ENCODE peak calls at places on chromosomes 16 and 17, in ten cellular contexts. B, S, E, P, D, N, R, C, F and K are unnamed samples.

GRCh38 chr17:7263801-7264078 is 1.5 kb upstream of the CLDN7 start:
- DNase-seq in B (no peak), S (no peak), E (no peak), P (no peak), D (no peak), N (no peak), R (no peak), C (no peak), F (no peak), K (no peak)

GRCh38 chr17:1612400-1612799 is 16.2 kb downstream of the SLC43A2 start:
- DNase-seq in B (no peak), S (no peak), E (no peak), P (no peak), D (no peak), N (no peak), R (no peak), C (no peak), F (no peak), K (no peak)

GRCh38 chr16:54812229-54812628 is 118.4 kb upstream of the IRX5 start:
- DNase-seq in B (peak), S (no peak), E (no peak), P (no peak), D (no peak), N (no peak), R (no peak), C (no peak), F (no peak), K (no peak)

GRCh38 chr16:2487903-2488531 is 13.1 kb downstream of the TBC1D24 start:
- DNase-seq in B (no peak), S (no peak), E (no peak), P (no peak), D (no peak), N (no peak), R (no peak), C (no peak), F (no peak), K (no peak)

GRCh38 chr17:76949913-76950695 is 81.9 kb downstream of the MGAT5B start:
- DNase-seq in B (no peak), S (no peak), E (no peak), P (no peak), D (no peak), N (peak), R (no peak), C (no peak), F (no peak), K (no peak)

GRCh38 chr16:50305441-50306061 is 39.2 kb downstream of the ADCY7 start:
- DNase-seq in B (no peak), S (peak), E (peak), P (no peak), D (no peak), N (peak), R (no peak), C (no peak), F (no peak), K (no peak)

GRCh38 chr17:44115585-44116415 is 7.6 kb downstream of the HDAC5 start:
- DNase-seq in B (peak), S (no peak), E (peak), P (peak), D (no peak), N (peak), R (no peak), C (no peak), F (peak), K (no peak)

GRCh38 chr17:42531455-42532354 is 4.3 kb upstream of the NAGLU start:
- DNase-seq in B (peak), S (peak), E (peak), P (peak), D (no peak), N (peak), R (peak), C (peak), F (peak), K (no peak)

GRCh38 chr16:3444032-3444388 is 530 bp downstream of the NAA60 start:
- DNase-seq in B (peak), S (no peak), E (no peak), P (peak), D (no peak), N (no peak), R (no peak), C (no peak), F (no peak), K (peak)

GRCh38 chr17:42928714-42929496 is 28.3 kb downstream of the G6PC1 start:
- DNase-seq in B (peak), S (peak), E (no peak), P (peak), D (peak), N (no peak), R (peak), C (no peak), F (peak), K (peak)

GRCh38 chr16:4328580-4329353 is 12.9 kb downstream of the GLIS2 start:
- DNase-seq in B (no peak), S (peak), E (no peak), P (no peak), D (no peak), N (no peak), R (no peak), C (no peak), F (no peak), K (no peak)

GRCh38 chr17:50350733-50351132 is 4.8 kb downstream of the XYLT2 start:
- DNase-seq in B (no peak), S (no peak), E (peak), P (no peak), D (no peak), N (no peak), R (no peak), C (no peak), F (no peak), K (no peak)

GRCh38 chr17:17514993-17515920 is 19.1 kb upstream of the RASD1 start:
- DNase-seq in B (no peak), S (no peak), E (peak), P (no peak), D (peak), N (peak), R (no peak), C (no peak), F (no peak), K (peak)

GRCh38 chr17:22506861-22507260 is 814.5 kb downstream of the KCNJ18 start:
- DNase-seq in B (no peak), S (peak), E (no peak), P (no peak), D (no peak), N (no peak), R (no peak), C (no peak), F (no peak), K (no peak)

GRCh38 chr16:58730724-58731370 is 3.3 kb downstream of the GOT2 start:
- DNase-seq in B (no peak), S (no peak), E (no peak), P (no peak), D (no peak), N (no peak), R (no peak), C (no peak), F (no peak), K (no peak)

GRCh38 chr16:12458051-12458450 is 345.6 kb downstream of the CPPED1 start:
- DNase-seq in B (no peak), S (peak), E (no peak), P (no peak), D (no peak), N (no peak), R (no peak), C (no peak), F (no peak), K (no peak)

GRCh38 chr17:59505610-59506276 is 59.7 kb upstream of the DHX40 start:
- DNase-seq in B (no peak), S (no peak), E (no peak), P (no peak), D (peak), N (no peak), R (no peak), C (no peak), F (no peak), K (no peak)

GRCh38 chr16:22222006-22222405 is 15.9 kb downstream of the EEF2K start:
- DNase-seq in B (no peak), S (no peak), E (no peak), P (no peak), D (no peak), N (no peak), R (no peak), C (no peak), F (no peak), K (no peak)

GRCh38 chr16:5644132-5644531 is 546.5 kb upstream of the EEF2KMT start:
- DNase-seq in B (no peak), S (no peak), E (no peak), P (no peak), D (no peak), N (no peak), R (no peak), C (no peak), F (no peak), K (no peak)